ENCODE peak calls at places on chromosomes 13 and 19, in ten cellular contexts. One of them, this sample, is unnamed.

GRCh38 chr13:28719227-28719562 is 425 bp upstream of the SLC46A3 start:
- DNase-seq in activated CD8-positive, alpha-beta T cell treated with anti-CD3 and anti-CD28 coated beads for 36 hours: no peak
- DNase-seq in adrenal gland: no peak
- DNase-seq in amygdala: no peak
- DNase-seq in AG20443: no peak
- DNase-seq in effector memory CD4-positive, alpha-beta T cell: no peak
- DNase-seq in ELF-1: no peak
- DNase-seq in spleen: no peak
- DNase-seq in NCI-H1436 treated with DMSO at 0.1 percent for 48 hours: no peak
- DNase-seq in T-helper 2 cell: no peak
- DNase-seq in this sample: no peak

GRCh38 chr13:102567857-102568256 is 28.9 kb upstream of the TPP2 start:
- DNase-seq in activated CD8-positive, alpha-beta T cell treated with anti-CD3 and anti-CD28 coated beads for 36 hours: no peak
- DNase-seq in adrenal gland: no peak
- DNase-seq in amygdala: no peak
- DNase-seq in AG20443: no peak
- DNase-seq in effector memory CD4-positive, alpha-beta T cell: no peak
- DNase-seq in ELF-1: peak
- DNase-seq in spleen: no peak
- DNase-seq in NCI-H1436 treated with DMSO at 0.1 percent for 48 hours: no peak
- DNase-seq in T-helper 2 cell: no peak
- DNase-seq in this sample: no peak

GRCh38 chr13:57123660-57124059 is 17.1 kb upstream of the PRR20A start:
- DNase-seq in activated CD8-positive, alpha-beta T cell treated with anti-CD3 and anti-CD28 coated beads for 36 hours: no peak
- DNase-seq in adrenal gland: no peak
- DNase-seq in amygdala: peak
- DNase-seq in AG20443: no peak
- DNase-seq in effector memory CD4-positive, alpha-beta T cell: no peak
- DNase-seq in ELF-1: no peak
- DNase-seq in spleen: no peak
- DNase-seq in NCI-H1436 treated with DMSO at 0.1 percent for 48 hours: no peak
- DNase-seq in T-helper 2 cell: no peak
- DNase-seq in this sample: no peak

GRCh38 chr19:3768015-3768747 is 3.8 kb downstream of the RAX2 start:
- DNase-seq in activated CD8-positive, alpha-beta T cell treated with anti-CD3 and anti-CD28 coated beads for 36 hours: no peak
- DNase-seq in adrenal gland: no peak
- DNase-seq in amygdala: no peak
- DNase-seq in AG20443: no peak
- DNase-seq in effector memory CD4-positive, alpha-beta T cell: no peak
- DNase-seq in ELF-1: no peak
- DNase-seq in spleen: no peak
- DNase-seq in NCI-H1436 treated with DMSO at 0.1 percent for 48 hours: no peak
- DNase-seq in T-helper 2 cell: no peak
- DNase-seq in this sample: no peak

GRCh38 chr19:11848594-11849263 is at the start of gene ZNF439:
- DNase-seq in activated CD8-positive, alpha-beta T cell treated with anti-CD3 and anti-CD28 coated beads for 36 hours: peak
- DNase-seq in adrenal gland: peak
- DNase-seq in amygdala: peak
- DNase-seq in AG20443: peak
- DNase-seq in effector memory CD4-positive, alpha-beta T cell: peak
- DNase-seq in ELF-1: peak
- DNase-seq in spleen: peak
- DNase-seq in NCI-H1436 treated with DMSO at 0.1 percent for 48 hours: no peak
- DNase-seq in T-helper 2 cell: peak
- DNase-seq in this sample: peak

GRCh38 chr19:48961673-48962028 is 3.5 kb upstream of the FTL start:
- DNase-seq in activated CD8-positive, alpha-beta T cell treated with anti-CD3 and anti-CD28 coated beads for 36 hours: no peak
- DNase-seq in adrenal gland: no peak
- DNase-seq in amygdala: no peak
- DNase-seq in AG20443: no peak
- DNase-seq in effector memory CD4-positive, alpha-beta T cell: no peak
- DNase-seq in ELF-1: no peak
- DNase-seq in spleen: peak
- DNase-seq in NCI-H1436 treated with DMSO at 0.1 percent for 48 hours: no peak
- DNase-seq in T-helper 2 cell: no peak
- DNase-seq in this sample: no peak

GRCh38 chr19:33416307-33417215 is 43.1 kb downstream of the CEBPG start:
- DNase-seq in activated CD8-positive, alpha-beta T cell treated with anti-CD3 and anti-CD28 coated beads for 36 hours: peak
- DNase-seq in adrenal gland: peak
- DNase-seq in amygdala: no peak
- DNase-seq in AG20443: peak
- DNase-seq in effector memory CD4-positive, alpha-beta T cell: peak
- DNase-seq in ELF-1: peak
- DNase-seq in spleen: no peak
- DNase-seq in NCI-H1436 treated with DMSO at 0.1 percent for 48 hours: no peak
- DNase-seq in T-helper 2 cell: peak
- DNase-seq in this sample: peak

GRCh38 chr19:18590273-18591272 is 2.0 kb downstream of the REX1BD start:
- DNase-seq in activated CD8-positive, alpha-beta T cell treated with anti-CD3 and anti-CD28 coated beads for 36 hours: peak
- DNase-seq in adrenal gland: peak
- DNase-seq in amygdala: peak
- DNase-seq in AG20443: no peak
- DNase-seq in effector memory CD4-positive, alpha-beta T cell: no peak
- DNase-seq in ELF-1: peak
- DNase-seq in spleen: no peak
- DNase-seq in NCI-H1436 treated with DMSO at 0.1 percent for 48 hours: no peak
- DNase-seq in T-helper 2 cell: no peak
- DNase-seq in this sample: peak

GRCh38 chr19:5811117-5811516 is 6.2 kb downstream of the NRTN start:
- DNase-seq in activated CD8-positive, alpha-beta T cell treated with anti-CD3 and anti-CD28 coated beads for 36 hours: no peak
- DNase-seq in adrenal gland: no peak
- DNase-seq in amygdala: no peak
- DNase-seq in AG20443: no peak
- DNase-seq in effector memory CD4-positive, alpha-beta T cell: no peak
- DNase-seq in ELF-1: no peak
- DNase-seq in spleen: no peak
- DNase-seq in NCI-H1436 treated with DMSO at 0.1 percent for 48 hours: no peak
- DNase-seq in T-helper 2 cell: no peak
- DNase-seq in this sample: no peak

GRCh38 chr13:46530084-46530935 is 22.7 kb upstream of the LRCH1 start:
- DNase-seq in activated CD8-positive, alpha-beta T cell treated with anti-CD3 and anti-CD28 coated beads for 36 hours: no peak
- DNase-seq in adrenal gland: no peak
- DNase-seq in amygdala: no peak
- DNase-seq in AG20443: peak
- DNase-seq in effector memory CD4-positive, alpha-beta T cell: no peak
- DNase-seq in ELF-1: no peak
- DNase-seq in spleen: no peak
- DNase-seq in NCI-H1436 treated with DMSO at 0.1 percent for 48 hours: no peak
- DNase-seq in T-helper 2 cell: no peak
- DNase-seq in this sample: peak

GRCh38 chr13:51832471-51833152 is 12.4 kb downstream of the TMEM272 start:
- DNase-seq in activated CD8-positive, alpha-beta T cell treated with anti-CD3 and anti-CD28 coated beads for 36 hours: peak
- DNase-seq in adrenal gland: peak
- DNase-seq in amygdala: no peak
- DNase-seq in AG20443: peak
- DNase-seq in effector memory CD4-positive, alpha-beta T cell: peak
- DNase-seq in ELF-1: peak
- DNase-seq in spleen: no peak
- DNase-seq in NCI-H1436 treated with DMSO at 0.1 percent for 48 hours: no peak
- DNase-seq in T-helper 2 cell: peak
- DNase-seq in this sample: peak

GRCh38 chr19:4229179-4229931 is at the start of gene EBI3:
- DNase-seq in activated CD8-positive, alpha-beta T cell treated with anti-CD3 and anti-CD28 coated beads for 36 hours: peak
- DNase-seq in adrenal gland: no peak
- DNase-seq in amygdala: no peak
- DNase-seq in AG20443: peak
- DNase-seq in effector memory CD4-positive, alpha-beta T cell: no peak
- DNase-seq in ELF-1: peak
- DNase-seq in spleen: peak
- DNase-seq in NCI-H1436 treated with DMSO at 0.1 percent for 48 hours: no peak
- DNase-seq in T-helper 2 cell: no peak
- DNase-seq in this sample: no peak

This sample was measured in AG08396.